ENCODE peak calls at places on chromosomes 13 and 19, in seven cellular contexts. One of them, this sample, is unnamed.

GRCh38 chr19:5436101-5436947 is 18.9 kb upstream of the ZNRF4 start:
- DNase-seq in activated gamma-delta T cell treated with anti-CD3 and anti-CD28 coated beads, Interleukin-2, amount 50 U/mL, for 16 hours: no peak
- DNase-seq in stimulated activated CD8-positive, alpha-beta memory T cell treated with anti-CD3 and anti-CD28 coated beads, Interleukin-4, amount 100 ng/mL, for 4 hours: no peak
- DNase-seq in stimulated activated CD4-positive, alpha-beta T cell treated with anti-CD3 and anti-CD28 coated beads, Interleukin-4, amount 100 ng/mL, for 1 hour: peak; percentile 8
- DNase-seq in IMR-90: peak; percentile 73
- DNase-seq in naive thymus-derived CD8-positive, alpha-beta T cell: no peak
- DNase-seq in body of pancreas: no peak
- DNase-seq in this sample: no peak

GRCh38 chr13:36438594-36439483 is 6.5 kb downstream of the CCNA1 start:
- DNase-seq in activated gamma-delta T cell treated with anti-CD3 and anti-CD28 coated beads, Interleukin-2, amount 50 U/mL, for 16 hours: no peak
- DNase-seq in stimulated activated CD8-positive, alpha-beta memory T cell treated with anti-CD3 and anti-CD28 coated beads, Interleukin-4, amount 100 ng/mL, for 4 hours: no peak
- DNase-seq in stimulated activated CD4-positive, alpha-beta T cell treated with anti-CD3 and anti-CD28 coated beads, Interleukin-4, amount 100 ng/mL, for 1 hour: no peak
- DNase-seq in IMR-90: no peak
- DNase-seq in naive thymus-derived CD8-positive, alpha-beta T cell: no peak
- DNase-seq in body of pancreas: no peak
- DNase-seq in this sample: no peak

GRCh38 chr19:3368848-3369336 is 2.5 kb downstream of the NFIC start:
- DNase-seq in activated gamma-delta T cell treated with anti-CD3 and anti-CD28 coated beads, Interleukin-2, amount 50 U/mL, for 16 hours: no peak
- DNase-seq in stimulated activated CD8-positive, alpha-beta memory T cell treated with anti-CD3 and anti-CD28 coated beads, Interleukin-4, amount 100 ng/mL, for 4 hours: no peak
- DNase-seq in stimulated activated CD4-positive, alpha-beta T cell treated with anti-CD3 and anti-CD28 coated beads, Interleukin-4, amount 100 ng/mL, for 1 hour: no peak
- DNase-seq in IMR-90: peak; percentile 44
- DNase-seq in naive thymus-derived CD8-positive, alpha-beta T cell: no peak
- DNase-seq in body of pancreas: no peak
- DNase-seq in this sample: no peak

GRCh38 chr19:33438016-33438671 is 64.6 kb downstream of the CEBPG start:
- DNase-seq in activated gamma-delta T cell treated with anti-CD3 and anti-CD28 coated beads, Interleukin-2, amount 50 U/mL, for 16 hours: no peak
- DNase-seq in stimulated activated CD8-positive, alpha-beta memory T cell treated with anti-CD3 and anti-CD28 coated beads, Interleukin-4, amount 100 ng/mL, for 4 hours: no peak
- DNase-seq in stimulated activated CD4-positive, alpha-beta T cell treated with anti-CD3 and anti-CD28 coated beads, Interleukin-4, amount 100 ng/mL, for 1 hour: no peak
- DNase-seq in IMR-90: peak; percentile 10
- DNase-seq in naive thymus-derived CD8-positive, alpha-beta T cell: no peak
- DNase-seq in body of pancreas: peak; percentile 19
- DNase-seq in this sample: no peak

GRCh38 chr19:11736696-11737095 is 2.0 kb downstream of the ZNF823 start:
- DNase-seq in activated gamma-delta T cell treated with anti-CD3 and anti-CD28 coated beads, Interleukin-2, amount 50 U/mL, for 16 hours: no peak
- DNase-seq in stimulated activated CD8-positive, alpha-beta memory T cell treated with anti-CD3 and anti-CD28 coated beads, Interleukin-4, amount 100 ng/mL, for 4 hours: no peak
- DNase-seq in stimulated activated CD4-positive, alpha-beta T cell treated with anti-CD3 and anti-CD28 coated beads, Interleukin-4, amount 100 ng/mL, for 1 hour: no peak
- DNase-seq in IMR-90: peak; percentile 33
- DNase-seq in naive thymus-derived CD8-positive, alpha-beta T cell: no peak
- DNase-seq in body of pancreas: peak; percentile 7
- DNase-seq in this sample: no peak

GRCh38 chr13:51814825-51815650 is 11.1 kb upstream of the DHRS12 start:
- DNase-seq in activated gamma-delta T cell treated with anti-CD3 and anti-CD28 coated beads, Interleukin-2, amount 50 U/mL, for 16 hours: peak; percentile 66
- DNase-seq in stimulated activated CD8-positive, alpha-beta memory T cell treated with anti-CD3 and anti-CD28 coated beads, Interleukin-4, amount 100 ng/mL, for 4 hours: peak; percentile 58
- DNase-seq in stimulated activated CD4-positive, alpha-beta T cell treated with anti-CD3 and anti-CD28 coated beads, Interleukin-4, amount 100 ng/mL, for 1 hour: peak; percentile 66
- DNase-seq in IMR-90: peak; percentile 50
- DNase-seq in naive thymus-derived CD8-positive, alpha-beta T cell: peak; percentile 48
- DNase-seq in body of pancreas: peak; percentile 83
- DNase-seq in this sample: peak; percentile 58

GRCh38 chr13:29081036-29081435 is 260.9 kb downstream of the MTUS2 start:
- DNase-seq in activated gamma-delta T cell treated with anti-CD3 and anti-CD28 coated beads, Interleukin-2, amount 50 U/mL, for 16 hours: no peak
- DNase-seq in stimulated activated CD8-positive, alpha-beta memory T cell treated with anti-CD3 and anti-CD28 coated beads, Interleukin-4, amount 100 ng/mL, for 4 hours: no peak
- DNase-seq in stimulated activated CD4-positive, alpha-beta T cell treated with anti-CD3 and anti-CD28 coated beads, Interleukin-4, amount 100 ng/mL, for 1 hour: no peak
- DNase-seq in IMR-90: no peak
- DNase-seq in naive thymus-derived CD8-positive, alpha-beta T cell: no peak
- DNase-seq in body of pancreas: no peak
- DNase-seq in this sample: no peak

GRCh38 chr13:105817011-105817410 is 718.5 kb downstream of the EFNB2 start:
- DNase-seq in activated gamma-delta T cell treated with anti-CD3 and anti-CD28 coated beads, Interleukin-2, amount 50 U/mL, for 16 hours: no peak
- DNase-seq in stimulated activated CD8-positive, alpha-beta memory T cell treated with anti-CD3 and anti-CD28 coated beads, Interleukin-4, amount 100 ng/mL, for 4 hours: no peak
- DNase-seq in stimulated activated CD4-positive, alpha-beta T cell treated with anti-CD3 and anti-CD28 coated beads, Interleukin-4, amount 100 ng/mL, for 1 hour: no peak
- DNase-seq in IMR-90: no peak
- DNase-seq in naive thymus-derived CD8-positive, alpha-beta T cell: no peak
- DNase-seq in body of pancreas: no peak
- DNase-seq in this sample: peak; percentile 62

GRCh38 chr19:3656073-3656746 is 29.6 kb upstream of the CACTIN start:
- DNase-seq in activated gamma-delta T cell treated with anti-CD3 and anti-CD28 coated beads, Interleukin-2, amount 50 U/mL, for 16 hours: no peak
- DNase-seq in stimulated activated CD8-positive, alpha-beta memory T cell treated with anti-CD3 and anti-CD28 coated beads, Interleukin-4, amount 100 ng/mL, for 4 hours: no peak
- DNase-seq in stimulated activated CD4-positive, alpha-beta T cell treated with anti-CD3 and anti-CD28 coated beads, Interleukin-4, amount 100 ng/mL, for 1 hour: no peak
- DNase-seq in IMR-90: peak; percentile 13
- DNase-seq in naive thymus-derived CD8-positive, alpha-beta T cell: no peak
- DNase-seq in body of pancreas: no peak
- DNase-seq in this sample: no peak

GRCh38 chr13:67416047-67416925 is 186.2 kb upstream of the PCDH9 start:
- DNase-seq in activated gamma-delta T cell treated with anti-CD3 and anti-CD28 coated beads, Interleukin-2, amount 50 U/mL, for 16 hours: no peak
- DNase-seq in stimulated activated CD8-positive, alpha-beta memory T cell treated with anti-CD3 and anti-CD28 coated beads, Interleukin-4, amount 100 ng/mL, for 4 hours: no peak
- DNase-seq in stimulated activated CD4-positive, alpha-beta T cell treated with anti-CD3 and anti-CD28 coated beads, Interleukin-4, amount 100 ng/mL, for 1 hour: no peak
- DNase-seq in IMR-90: peak; percentile 29
- DNase-seq in naive thymus-derived CD8-positive, alpha-beta T cell: no peak
- DNase-seq in body of pancreas: peak; percentile 29
- DNase-seq in this sample: no peak

GRCh38 chr19:8569066-8569761 is 8.0 kb downstream of the MYO1F start:
- DNase-seq in activated gamma-delta T cell treated with anti-CD3 and anti-CD28 coated beads, Interleukin-2, amount 50 U/mL, for 16 hours: peak; percentile 65
- DNase-seq in stimulated activated CD8-positive, alpha-beta memory T cell treated with anti-CD3 and anti-CD28 coated beads, Interleukin-4, amount 100 ng/mL, for 4 hours: peak; percentile 59
- DNase-seq in stimulated activated CD4-positive, alpha-beta T cell treated with anti-CD3 and anti-CD28 coated beads, Interleukin-4, amount 100 ng/mL, for 1 hour: peak; percentile 29
- DNase-seq in IMR-90: peak; percentile 96
- DNase-seq in naive thymus-derived CD8-positive, alpha-beta T cell: no peak
- DNase-seq in body of pancreas: peak; percentile 16
- DNase-seq in this sample: no peak

GRCh38 chr19:30447276-30447870 is 75.2 kb downstream of the ZNF536 start:
- DNase-seq in activated gamma-delta T cell treated with anti-CD3 and anti-CD28 coated beads, Interleukin-2, amount 50 U/mL, for 16 hours: no peak
- DNase-seq in stimulated activated CD8-positive, alpha-beta memory T cell treated with anti-CD3 and anti-CD28 coated beads, Interleukin-4, amount 100 ng/mL, for 4 hours: no peak
- DNase-seq in stimulated activated CD4-positive, alpha-beta T cell treated with anti-CD3 and anti-CD28 coated beads, Interleukin-4, amount 100 ng/mL, for 1 hour: no peak
- DNase-seq in IMR-90: no peak
- DNase-seq in naive thymus-derived CD8-positive, alpha-beta T cell: no peak
- DNase-seq in body of pancreas: no peak
- DNase-seq in this sample: no peak

GRCh38 chr13:71117920-71118319 is 749.1 kb downstream of the DACH1 start:
- DNase-seq in activated gamma-delta T cell treated with anti-CD3 and anti-CD28 coated beads, Interleukin-2, amount 50 U/mL, for 16 hours: no peak
- DNase-seq in stimulated activated CD8-positive, alpha-beta memory T cell treated with anti-CD3 and anti-CD28 coated beads, Interleukin-4, amount 100 ng/mL, for 4 hours: no peak
- DNase-seq in stimulated activated CD4-positive, alpha-beta T cell treated with anti-CD3 and anti-CD28 coated beads, Interleukin-4, amount 100 ng/mL, for 1 hour: no peak
- DNase-seq in IMR-90: no peak
- DNase-seq in naive thymus-derived CD8-positive, alpha-beta T cell: no peak
- DNase-seq in body of pancreas: no peak
- DNase-seq in this sample: no peak

GRCh38 chr19:49570138-49570856 is 10.1 kb downstream of the NOSIP start:
- DNase-seq in activated gamma-delta T cell treated with anti-CD3 and anti-CD28 coated beads, Interleukin-2, amount 50 U/mL, for 16 hours: peak; percentile 63
- DNase-seq in stimulated activated CD8-positive, alpha-beta memory T cell treated with anti-CD3 and anti-CD28 coated beads, Interleukin-4, amount 100 ng/mL, for 4 hours: no peak
- DNase-seq in stimulated activated CD4-positive, alpha-beta T cell treated with anti-CD3 and anti-CD28 coated beads, Interleukin-4, amount 100 ng/mL, for 1 hour: peak; percentile 51
- DNase-seq in IMR-90: peak; percentile 84
- DNase-seq in naive thymus-derived CD8-positive, alpha-beta T cell: no peak
- DNase-seq in body of pancreas: peak; percentile 76
- DNase-seq in this sample: peak; percentile 58

GRCh38 chr19:9941646-9942045 is 5.3 kb upstream of the OLFM2 start:
- DNase-seq in activated gamma-delta T cell treated with anti-CD3 and anti-CD28 coated beads, Interleukin-2, amount 50 U/mL, for 16 hours: no peak
- DNase-seq in stimulated activated CD8-positive, alpha-beta memory T cell treated with anti-CD3 and anti-CD28 coated beads, Interleukin-4, amount 100 ng/mL, for 4 hours: no peak
- DNase-seq in stimulated activated CD4-positive, alpha-beta T cell treated with anti-CD3 and anti-CD28 coated beads, Interleukin-4, amount 100 ng/mL, for 1 hour: no peak
- DNase-seq in IMR-90: no peak
- DNase-seq in naive thymus-derived CD8-positive, alpha-beta T cell: no peak
- DNase-seq in body of pancreas: no peak
- DNase-seq in this sample: no peak

GRCh38 chr19:18436651-18437478 is 1.1 kb downstream of the ISYNA1 start:
- DNase-seq in activated gamma-delta T cell treated with anti-CD3 and anti-CD28 coated beads, Interleukin-2, amount 50 U/mL, for 16 hours: peak; percentile 72
- DNase-seq in stimulated activated CD8-positive, alpha-beta memory T cell treated with anti-CD3 and anti-CD28 coated beads, Interleukin-4, amount 100 ng/mL, for 4 hours: peak; percentile 75
- DNase-seq in stimulated activated CD4-positive, alpha-beta T cell treated with anti-CD3 and anti-CD28 coated beads, Interleukin-4, amount 100 ng/mL, for 1 hour: peak; percentile 68
- DNase-seq in IMR-90: peak; percentile 69
- DNase-seq in naive thymus-derived CD8-positive, alpha-beta T cell: peak; percentile 80
- DNase-seq in body of pancreas: peak; percentile 80
- DNase-seq in this sample: peak; percentile 28

GRCh38 chr19:35623327-35624010 is 5.4 kb upstream of the RBM42 start:
- DNase-seq in activated gamma-delta T cell treated with anti-CD3 and anti-CD28 coated beads, Interleukin-2, amount 50 U/mL, for 16 hours: no peak
- DNase-seq in stimulated activated CD8-positive, alpha-beta memory T cell treated with anti-CD3 and anti-CD28 coated beads, Interleukin-4, amount 100 ng/mL, for 4 hours: no peak
- DNase-seq in stimulated activated CD4-positive, alpha-beta T cell treated with anti-CD3 and anti-CD28 coated beads, Interleukin-4, amount 100 ng/mL, for 1 hour: no peak
- DNase-seq in IMR-90: no peak
- DNase-seq in naive thymus-derived CD8-positive, alpha-beta T cell: no peak
- DNase-seq in body of pancreas: no peak
- DNase-seq in this sample: no peak

GRCh38 chr19:31120952-31121351 is 228.3 kb downstream of the TSHZ3 start:
- DNase-seq in activated gamma-delta T cell treated with anti-CD3 and anti-CD28 coated beads, Interleukin-2, amount 50 U/mL, for 16 hours: no peak
- DNase-seq in stimulated activated CD8-positive, alpha-beta memory T cell treated with anti-CD3 and anti-CD28 coated beads, Interleukin-4, amount 100 ng/mL, for 4 hours: no peak
- DNase-seq in stimulated activated CD4-positive, alpha-beta T cell treated with anti-CD3 and anti-CD28 coated beads, Interleukin-4, amount 100 ng/mL, for 1 hour: no peak
- DNase-seq in IMR-90: no peak
- DNase-seq in naive thymus-derived CD8-positive, alpha-beta T cell: no peak
- DNase-seq in body of pancreas: no peak
- DNase-seq in this sample: no peak

GRCh38 chr13:94795292-94795691 is 82.9 kb upstream of the SOX21 start:
- DNase-seq in activated gamma-delta T cell treated with anti-CD3 and anti-CD28 coated beads, Interleukin-2, amount 50 U/mL, for 16 hours: no peak
- DNase-seq in stimulated activated CD8-positive, alpha-beta memory T cell treated with anti-CD3 and anti-CD28 coated beads, Interleukin-4, amount 100 ng/mL, for 4 hours: no peak
- DNase-seq in stimulated activated CD4-positive, alpha-beta T cell treated with anti-CD3 and anti-CD28 coated beads, Interleukin-4, amount 100 ng/mL, for 1 hour: no peak
- DNase-seq in IMR-90: no peak
- DNase-seq in naive thymus-derived CD8-positive, alpha-beta T cell: no peak
- DNase-seq in body of pancreas: no peak
- DNase-seq in this sample: no peak

GRCh38 chr19:46834121-46834520 is 16.5 kb downstream of the AP2S1 start:
- DNase-seq in activated gamma-delta T cell treated with anti-CD3 and anti-CD28 coated beads, Interleukin-2, amount 50 U/mL, for 16 hours: no peak
- DNase-seq in stimulated activated CD8-positive, alpha-beta memory T cell treated with anti-CD3 and anti-CD28 coated beads, Interleukin-4, amount 100 ng/mL, for 4 hours: no peak
- DNase-seq in stimulated activated CD4-positive, alpha-beta T cell treated with anti-CD3 and anti-CD28 coated beads, Interleukin-4, amount 100 ng/mL, for 1 hour: no peak
- DNase-seq in IMR-90: no peak
- DNase-seq in naive thymus-derived CD8-positive, alpha-beta T cell: no peak
- DNase-seq in body of pancreas: no peak
- DNase-seq in this sample: no peak

GRCh38 chr19:54266133-54266532 is 9.1 kb upstream of the LILRB5 start:
- DNase-seq in activated gamma-delta T cell treated with anti-CD3 and anti-CD28 coated beads, Interleukin-2, amount 50 U/mL, for 16 hours: peak; percentile 46
- DNase-seq in stimulated activated CD8-positive, alpha-beta memory T cell treated with anti-CD3 and anti-CD28 coated beads, Interleukin-4, amount 100 ng/mL, for 4 hours: peak; percentile 30
- DNase-seq in stimulated activated CD4-positive, alpha-beta T cell treated with anti-CD3 and anti-CD28 coated beads, Interleukin-4, amount 100 ng/mL, for 1 hour: peak; percentile 73
- DNase-seq in IMR-90: peak; percentile 59
- DNase-seq in naive thymus-derived CD8-positive, alpha-beta T cell: peak; percentile 26
- DNase-seq in body of pancreas: peak; percentile 88
- DNase-seq in this sample: peak; percentile 56

GRCh38 chr19:52248256-52248655 is 21.1 kb upstream of the ZNF766 start:
- DNase-seq in activated gamma-delta T cell treated with anti-CD3 and anti-CD28 coated beads, Interleukin-2, amount 50 U/mL, for 16 hours: peak; percentile 46
- DNase-seq in stimulated activated CD8-positive, alpha-beta memory T cell treated with anti-CD3 and anti-CD28 coated beads, Interleukin-4, amount 100 ng/mL, for 4 hours: peak; percentile 34
- DNase-seq in stimulated activated CD4-positive, alpha-beta T cell treated with anti-CD3 and anti-CD28 coated beads, Interleukin-4, amount 100 ng/mL, for 1 hour: peak; percentile 67
- DNase-seq in IMR-90: peak; percentile 33
- DNase-seq in naive thymus-derived CD8-positive, alpha-beta T cell: peak; percentile 36
- DNase-seq in body of pancreas: peak; percentile 73
- DNase-seq in this sample: peak; percentile 45

GRCh38 chr13:49502954-49503353 is 7.2 kb downstream of the PHF11 start:
- DNase-seq in activated gamma-delta T cell treated with anti-CD3 and anti-CD28 coated beads, Interleukin-2, amount 50 U/mL, for 16 hours: no peak
- DNase-seq in stimulated activated CD8-positive, alpha-beta memory T cell treated with anti-CD3 and anti-CD28 coated beads, Interleukin-4, amount 100 ng/mL, for 4 hours: no peak
- DNase-seq in stimulated activated CD4-positive, alpha-beta T cell treated with anti-CD3 and anti-CD28 coated beads, Interleukin-4, amount 100 ng/mL, for 1 hour: no peak
- DNase-seq in IMR-90: peak; percentile 77
- DNase-seq in naive thymus-derived CD8-positive, alpha-beta T cell: no peak
- DNase-seq in body of pancreas: peak; percentile 7
- DNase-seq in this sample: no peak

GRCh38 chr19:56596676-56597075 is 1.6 kb downstream of the ZNF71 start:
- DNase-seq in activated gamma-delta T cell treated with anti-CD3 and anti-CD28 coated beads, Interleukin-2, amount 50 U/mL, for 16 hours: no peak
- DNase-seq in stimulated activated CD8-positive, alpha-beta memory T cell treated with anti-CD3 and anti-CD28 coated beads, Interleukin-4, amount 100 ng/mL, for 4 hours: no peak
- DNase-seq in stimulated activated CD4-positive, alpha-beta T cell treated with anti-CD3 and anti-CD28 coated beads, Interleukin-4, amount 100 ng/mL, for 1 hour: no peak
- DNase-seq in IMR-90: no peak
- DNase-seq in naive thymus-derived CD8-positive, alpha-beta T cell: no peak
- DNase-seq in body of pancreas: no peak
- DNase-seq in this sample: no peak

GRCh38 chr19:22052644-22053013 is 345 bp downstream of the ZNF257 start:
- DNase-seq in activated gamma-delta T cell treated with anti-CD3 and anti-CD28 coated beads, Interleukin-2, amount 50 U/mL, for 16 hours: no peak
- DNase-seq in stimulated activated CD8-positive, alpha-beta memory T cell treated with anti-CD3 and anti-CD28 coated beads, Interleukin-4, amount 100 ng/mL, for 4 hours: no peak
- DNase-seq in stimulated activated CD4-positive, alpha-beta T cell treated with anti-CD3 and anti-CD28 coated beads, Interleukin-4, amount 100 ng/mL, for 1 hour: peak; percentile 15
- DNase-seq in IMR-90: no peak
- DNase-seq in naive thymus-derived CD8-positive, alpha-beta T cell: peak; percentile 10
- DNase-seq in body of pancreas: peak; percentile 35
- DNase-seq in this sample: no peak

GRCh38 chr13:60258349-60258748 is 94.6 kb upstream of the DIAPH3 start:
- DNase-seq in activated gamma-delta T cell treated with anti-CD3 and anti-CD28 coated beads, Interleukin-2, amount 50 U/mL, for 16 hours: no peak
- DNase-seq in stimulated activated CD8-positive, alpha-beta memory T cell treated with anti-CD3 and anti-CD28 coated beads, Interleukin-4, amount 100 ng/mL, for 4 hours: no peak
- DNase-seq in stimulated activated CD4-positive, alpha-beta T cell treated with anti-CD3 and anti-CD28 coated beads, Interleukin-4, amount 100 ng/mL, for 1 hour: no peak
- DNase-seq in IMR-90: no peak
- DNase-seq in naive thymus-derived CD8-positive, alpha-beta T cell: no peak
- DNase-seq in body of pancreas: no peak
- DNase-seq in this sample: no peak

GRCh38 chr19:45156231-45156630 is 4.6 kb downstream of the NKPD1 start:
- DNase-seq in activated gamma-delta T cell treated with anti-CD3 and anti-CD28 coated beads, Interleukin-2, amount 50 U/mL, for 16 hours: no peak
- DNase-seq in stimulated activated CD8-positive, alpha-beta memory T cell treated with anti-CD3 and anti-CD28 coated beads, Interleukin-4, amount 100 ng/mL, for 4 hours: no peak
- DNase-seq in stimulated activated CD4-positive, alpha-beta T cell treated with anti-CD3 and anti-CD28 coated beads, Interleukin-4, amount 100 ng/mL, for 1 hour: no peak
- DNase-seq in IMR-90: no peak
- DNase-seq in naive thymus-derived CD8-positive, alpha-beta T cell: no peak
- DNase-seq in body of pancreas: no peak
- DNase-seq in this sample: no peak

GRCh38 chr13:93624371-93624777 is 397.8 kb downstream of the GPC6 start:
- DNase-seq in activated gamma-delta T cell treated with anti-CD3 and anti-CD28 coated beads, Interleukin-2, amount 50 U/mL, for 16 hours: no peak
- DNase-seq in stimulated activated CD8-positive, alpha-beta memory T cell treated with anti-CD3 and anti-CD28 coated beads, Interleukin-4, amount 100 ng/mL, for 4 hours: no peak
- DNase-seq in stimulated activated CD4-positive, alpha-beta T cell treated with anti-CD3 and anti-CD28 coated beads, Interleukin-4, amount 100 ng/mL, for 1 hour: no peak
- DNase-seq in IMR-90: no peak
- DNase-seq in naive thymus-derived CD8-positive, alpha-beta T cell: no peak
- DNase-seq in body of pancreas: no peak
- DNase-seq in this sample: no peak

GRCh38 chr13:95100525-95101121 is 200.6 kb downstream of the ABCC4 start:
- DNase-seq in activated gamma-delta T cell treated with anti-CD3 and anti-CD28 coated beads, Interleukin-2, amount 50 U/mL, for 16 hours: no peak
- DNase-seq in stimulated activated CD8-positive, alpha-beta memory T cell treated with anti-CD3 and anti-CD28 coated beads, Interleukin-4, amount 100 ng/mL, for 4 hours: no peak
- DNase-seq in stimulated activated CD4-positive, alpha-beta T cell treated with anti-CD3 and anti-CD28 coated beads, Interleukin-4, amount 100 ng/mL, for 1 hour: no peak
- DNase-seq in IMR-90: peak; percentile 77
- DNase-seq in naive thymus-derived CD8-positive, alpha-beta T cell: no peak
- DNase-seq in body of pancreas: no peak
- DNase-seq in this sample: no peak

GRCh38 chr19:2969104-2969504 is 8.3 kb upstream of the TLE6 start:
- DNase-seq in activated gamma-delta T cell treated with anti-CD3 and anti-CD28 coated beads, Interleukin-2, amount 50 U/mL, for 16 hours: no peak
- DNase-seq in stimulated activated CD8-positive, alpha-beta memory T cell treated with anti-CD3 and anti-CD28 coated beads, Interleukin-4, amount 100 ng/mL, for 4 hours: no peak
- DNase-seq in stimulated activated CD4-positive, alpha-beta T cell treated with anti-CD3 and anti-CD28 coated beads, Interleukin-4, amount 100 ng/mL, for 1 hour: no peak
- DNase-seq in IMR-90: no peak
- DNase-seq in naive thymus-derived CD8-positive, alpha-beta T cell: no peak
- DNase-seq in body of pancreas: peak; percentile 83
- DNase-seq in this sample: no peak